ENCODE peak calls at places on chromosomes 2 and 18, in four cellular contexts. One of them, this sample, is unnamed.
A peak's percentile ranks its signal among the peaks of the same experiment; 100 is the strongest.

GRCh38 chr2:42342061-42342794 is 18.8 kb downstream of the COX7A2L start:
- DNase-seq in NT2/D1: no peak
- DNase-seq in tibial artery: peak; percentile 78
- DNase-seq in A673: peak; percentile 40
- DNase-seq in this sample: no peak

GRCh38 chr2:152263902-152264301 is 71.1 kb upstream of the FMNL2 start:
- DNase-seq in NT2/D1: no peak
- DNase-seq in tibial artery: no peak
- DNase-seq in A673: no peak
- DNase-seq in this sample: no peak

GRCh38 chr2:227267406-227268115 is 57.5 kb upstream of the MFF start:
- DNase-seq in NT2/D1: no peak
- DNase-seq in tibial artery: no peak
- DNase-seq in A673: no peak
- DNase-seq in this sample: peak; percentile 15

GRCh38 chr2:239321596-239322413 is 79.0 kb downstream of the HDAC4 start:
- DNase-seq in NT2/D1: no peak
- DNase-seq in tibial artery: no peak
- DNase-seq in A673: peak; percentile 22
- DNase-seq in this sample: no peak

GRCh38 chr2:226909131-226909530 is 73.3 kb downstream of the RHBDD1 start:
- DNase-seq in NT2/D1: no peak
- DNase-seq in tibial artery: no peak
- DNase-seq in A673: no peak
- DNase-seq in this sample: no peak

GRCh38 chr2:180999274-180999964 is 19.0 kb downstream of the UBE2E3 start:
- DNase-seq in NT2/D1: no peak
- DNase-seq in tibial artery: no peak
- DNase-seq in A673: no peak
- DNase-seq in this sample: no peak

GRCh38 chr2:25903216-25903776 is 25.0 kb upstream of the ASXL2 start:
- DNase-seq in NT2/D1: no peak
- DNase-seq in tibial artery: no peak
- DNase-seq in A673: no peak
- DNase-seq in this sample: no peak

GRCh38 chr18:31250902-31251301 is 67.1 kb upstream of the DSG1 start:
- DNase-seq in NT2/D1: no peak
- DNase-seq in tibial artery: no peak
- DNase-seq in A673: no peak
- DNase-seq in this sample: no peak

GRCh38 chr2:28764909-28765308 is 13.3 kb downstream of the PPP1CB start:
- DNase-seq in NT2/D1: no peak
- DNase-seq in tibial artery: no peak
- DNase-seq in A673: no peak
- DNase-seq in this sample: no peak

GRCh38 chr2:55616509-55617159 is 788 bp downstream of the PPP4R3B start:
- DNase-seq in NT2/D1: peak; percentile 6
- DNase-seq in tibial artery: no peak
- DNase-seq in A673: peak; percentile 51
- DNase-seq in this sample: peak; percentile 29

GRCh38 chr2:203909946-203910476 is 26.6 kb upstream of the ICOS start:
- DNase-seq in NT2/D1: no peak
- DNase-seq in tibial artery: no peak
- DNase-seq in A673: no peak
- DNase-seq in this sample: no peak

GRCh38 chr2:79876430-79876829 is 363.6 kb downstream of the CTNNA2 start:
- DNase-seq in NT2/D1: no peak
- DNase-seq in tibial artery: no peak
- DNase-seq in A673: peak; percentile 28
- DNase-seq in this sample: no peak

GRCh38 chr2:43714164-43714563 is 37.9 kb upstream of the C1GALT1C1L start:
- DNase-seq in NT2/D1: no peak
- DNase-seq in tibial artery: no peak
- DNase-seq in A673: peak; percentile 66
- DNase-seq in this sample: no peak

GRCh38 chr18:58592223-58593214 is 36.4 kb downstream of the ALPK2 start:
- DNase-seq in NT2/D1: no peak
- DNase-seq in tibial artery: no peak
- DNase-seq in A673: no peak
- DNase-seq in this sample: no peak

GRCh38 chr18:63004466-63005089 is 289.2 kb downstream of the PHLPP1 start:
- DNase-seq in NT2/D1: no peak
- DNase-seq in tibial artery: no peak
- DNase-seq in A673: no peak
- DNase-seq in this sample: no peak

GRCh38 chr2:120519469-120519868 is 173.5 kb downstream of the INHBB start:
- DNase-seq in NT2/D1: no peak
- DNase-seq in tibial artery: no peak
- DNase-seq in A673: no peak
- DNase-seq in this sample: no peak

GRCh38 chr18:43034683-43035500 is 80.6 kb downstream of the RIT2 start:
- DNase-seq in NT2/D1: peak; percentile 6
- DNase-seq in tibial artery: no peak
- DNase-seq in A673: no peak
- DNase-seq in this sample: peak; percentile 10

GRCh38 chr2:158464426-158465281 is 7.9 kb downstream of the PKP4 start:
- DNase-seq in NT2/D1: no peak
- DNase-seq in tibial artery: no peak
- DNase-seq in A673: no peak
- DNase-seq in this sample: no peak

GRCh38 chr18:36302676-36303075 is 5.2 kb downstream of the FHOD3 start:
- DNase-seq in NT2/D1: no peak
- DNase-seq in tibial artery: no peak
- DNase-seq in A673: no peak
- DNase-seq in this sample: no peak

GRCh38 chr2:174546519-174547506 is 50.8 kb downstream of the WIPF1 start:
- DNase-seq in NT2/D1: peak; percentile 43
- DNase-seq in tibial artery: no peak
- DNase-seq in A673: peak; percentile 49
- DNase-seq in this sample: no peak

GRCh38 chr2:43001055-43001378 is 208.6 kb upstream of the HAAO start:
- DNase-seq in NT2/D1: no peak
- DNase-seq in tibial artery: no peak
- DNase-seq in A673: no peak
- DNase-seq in this sample: no peak

GRCh38 chr2:12131975-12132374 is 385.5 kb downstream of the LPIN1 start:
- DNase-seq in NT2/D1: no peak
- DNase-seq in tibial artery: no peak
- DNase-seq in A673: no peak
- DNase-seq in this sample: no peak

GRCh38 chr2:23712756-23713151 is 214.2 kb downstream of the ATAD2B start:
- DNase-seq in NT2/D1: no peak
- DNase-seq in tibial artery: no peak
- DNase-seq in A673: no peak
- DNase-seq in this sample: no peak

GRCh38 chr2:174025271-174026121 is 60.3 kb upstream of the SP3 start:
- DNase-seq in NT2/D1: no peak
- DNase-seq in tibial artery: peak; percentile 94
- DNase-seq in A673: peak; percentile 81
- DNase-seq in this sample: peak; percentile 32

GRCh38 chr18:55228191-55228590 is 268.9 kb upstream of the CCDC68 start:
- DNase-seq in NT2/D1: peak; percentile 18
- DNase-seq in tibial artery: no peak
- DNase-seq in A673: no peak
- DNase-seq in this sample: no peak

GRCh38 chr18:13211537-13211936 is 7.0 kb upstream of the LDLRAD4 start:
- DNase-seq in NT2/D1: no peak
- DNase-seq in tibial artery: no peak
- DNase-seq in A673: no peak
- DNase-seq in this sample: no peak

GRCh38 chr18:13397504-13398163 is 179.1 kb downstream of the LDLRAD4 start:
- DNase-seq in NT2/D1: no peak
- DNase-seq in tibial artery: no peak
- DNase-seq in A673: no peak
- DNase-seq in this sample: no peak

GRCh38 chr2:19409001-19409400 is 50.6 kb upstream of the OSR1 start:
- DNase-seq in NT2/D1: no peak
- DNase-seq in tibial artery: no peak
- DNase-seq in A673: no peak
- DNase-seq in this sample: no peak

GRCh38 chr2:144011553-144011952 is 508.4 kb downstream of the ZEB2 start:
- DNase-seq in NT2/D1: no peak
- DNase-seq in tibial artery: no peak
- DNase-seq in A673: no peak
- DNase-seq in this sample: no peak

GRCh38 chr2:170821631-170822291 is 5.1 kb downstream of the GAD1 start:
- DNase-seq in NT2/D1: no peak
- DNase-seq in tibial artery: no peak
- DNase-seq in A673: no peak
- DNase-seq in this sample: no peak

GRCh38 chr2:170822292-170822884 is 5.7 kb downstream of the GAD1 start:
- DNase-seq in NT2/D1: no peak
- DNase-seq in tibial artery: no peak
- DNase-seq in A673: peak; percentile 49
- DNase-seq in this sample: no peak

GRCh38 chr2:170819941-170820646 is 3.4 kb downstream of the GAD1 start:
- DNase-seq in NT2/D1: no peak
- DNase-seq in tibial artery: no peak
- DNase-seq in A673: no peak
- DNase-seq in this sample: no peak

GRCh38 chr2:170822885-170823799 is 6.5 kb downstream of the GAD1 start:
- DNase-seq in NT2/D1: no peak
- DNase-seq in tibial artery: no peak
- DNase-seq in A673: no peak
- DNase-seq in this sample: no peak

GRCh38 chr2:170820647-170821630 is 4.3 kb downstream of the GAD1 start:
- DNase-seq in NT2/D1: no peak
- DNase-seq in tibial artery: no peak
- DNase-seq in A673: peak; percentile 35
- DNase-seq in this sample: no peak
- H3K4me3 ChIP-seq in NT2/D1: no peak overlapping the region
- H3K4me3 ChIP-seq in tibial artery: peak overlapping the region; percentile 58
- H3K4me3 ChIP-seq in A673: peak overlapping the region; percentile 32
- H3K4me3 ChIP-seq in this sample: no peak overlapping the region

DNA sequence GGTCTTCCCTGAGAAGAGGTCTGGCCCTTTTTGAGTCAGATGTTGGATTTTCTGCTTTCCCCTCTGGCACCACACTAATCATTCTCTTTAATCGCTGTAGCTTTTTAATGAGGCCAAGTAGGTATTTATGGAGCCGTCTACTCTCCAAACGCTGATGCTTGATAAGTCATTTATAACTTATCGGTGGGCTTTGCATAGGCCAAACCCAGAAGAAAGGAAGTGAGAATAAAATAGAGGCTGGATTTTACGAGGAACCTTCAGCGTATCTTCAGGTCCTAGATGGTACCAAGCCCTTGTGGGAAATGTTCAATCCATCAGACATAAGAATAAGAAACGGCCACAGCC is 142.5 kb upstream of the CTAGE1 start:
- DNase-seq in NT2/D1: no peak
- DNase-seq in tibial artery: no peak
- DNase-seq in A673: no peak
- DNase-seq in this sample: no peak
- H3K4me3 ChIP-seq in NT2/D1: peak overlapping the region; percentile 47
- H3K4me3 ChIP-seq in tibial artery: peak overlapping the region; percentile 69
- H3K4me3 ChIP-seq in A673: peak overlapping the region; percentile 45
- H3K4me3 ChIP-seq in this sample: no peak overlapping the region

DNA sequence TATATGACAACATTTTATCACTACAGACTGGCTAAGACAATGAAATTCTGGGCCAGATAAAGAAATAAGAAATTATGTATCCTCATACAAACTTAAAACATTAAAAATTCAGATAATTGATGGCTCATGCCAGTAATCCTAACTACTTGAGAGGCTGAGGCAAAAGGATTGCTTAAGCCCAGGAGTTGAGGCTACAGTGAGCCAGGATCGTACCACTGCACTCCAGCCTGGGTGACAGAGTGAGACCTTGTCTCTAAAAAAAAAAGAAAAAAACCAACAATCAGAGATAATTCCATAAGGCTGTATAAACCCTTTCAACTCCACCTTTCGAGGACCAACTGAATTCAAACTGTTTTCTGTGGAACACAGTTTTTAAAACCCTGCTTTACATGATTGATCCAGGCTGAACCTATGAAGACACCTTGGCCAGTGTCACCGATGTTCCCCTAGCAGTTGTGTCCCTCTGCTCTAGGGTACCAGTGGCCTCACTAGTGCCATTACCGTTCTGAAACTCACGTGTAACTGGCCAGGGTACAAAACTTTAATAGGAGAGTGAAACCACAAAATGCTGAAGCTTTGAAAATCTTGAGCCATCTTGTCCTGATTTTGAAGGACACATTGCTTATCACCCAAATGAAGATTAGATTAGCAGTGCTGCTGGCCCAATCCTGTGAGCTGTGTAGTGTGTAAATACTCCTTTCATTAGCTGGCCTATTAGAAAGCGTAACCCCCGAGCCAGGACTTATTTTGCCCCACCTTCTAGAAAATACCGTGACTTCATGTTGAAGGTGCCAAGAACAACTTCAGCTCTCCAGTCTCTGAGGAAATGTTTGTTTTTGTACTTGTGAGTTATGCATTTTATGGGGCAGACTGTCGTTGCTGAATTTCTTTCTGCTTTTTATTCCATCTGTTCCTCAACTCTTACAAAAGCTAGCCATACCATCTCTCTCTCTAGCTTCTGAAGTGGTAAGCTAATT is 148.0 kb upstream of the MAP3K20 start:
- DNase-seq in NT2/D1: no peak
- DNase-seq in tibial artery: peak; percentile 72
- DNase-seq in A673: no peak
- DNase-seq in this sample: peak; percentile 73
- H3K4me3 ChIP-seq in NT2/D1: no peak overlapping the region
- H3K4me3 ChIP-seq in tibial artery: peak overlapping the region; percentile 30
- H3K4me3 ChIP-seq in A673: no peak overlapping the region
- H3K4me3 ChIP-seq in this sample: no peak overlapping the region

GRCh38 chr2:16069663-16069932 is 129.2 kb downstream of the MYCN start:
- DNase-seq in NT2/D1: no peak
- DNase-seq in tibial artery: no peak
- DNase-seq in A673: no peak
- DNase-seq in this sample: no peak
- H3K4me3 ChIP-seq in NT2/D1: no peak overlapping the region
- H3K4me3 ChIP-seq in tibial artery: no peak overlapping the region
- H3K4me3 ChIP-seq in A673: no peak overlapping the region
- H3K4me3 ChIP-seq in this sample: no peak overlapping the region

DNA sequence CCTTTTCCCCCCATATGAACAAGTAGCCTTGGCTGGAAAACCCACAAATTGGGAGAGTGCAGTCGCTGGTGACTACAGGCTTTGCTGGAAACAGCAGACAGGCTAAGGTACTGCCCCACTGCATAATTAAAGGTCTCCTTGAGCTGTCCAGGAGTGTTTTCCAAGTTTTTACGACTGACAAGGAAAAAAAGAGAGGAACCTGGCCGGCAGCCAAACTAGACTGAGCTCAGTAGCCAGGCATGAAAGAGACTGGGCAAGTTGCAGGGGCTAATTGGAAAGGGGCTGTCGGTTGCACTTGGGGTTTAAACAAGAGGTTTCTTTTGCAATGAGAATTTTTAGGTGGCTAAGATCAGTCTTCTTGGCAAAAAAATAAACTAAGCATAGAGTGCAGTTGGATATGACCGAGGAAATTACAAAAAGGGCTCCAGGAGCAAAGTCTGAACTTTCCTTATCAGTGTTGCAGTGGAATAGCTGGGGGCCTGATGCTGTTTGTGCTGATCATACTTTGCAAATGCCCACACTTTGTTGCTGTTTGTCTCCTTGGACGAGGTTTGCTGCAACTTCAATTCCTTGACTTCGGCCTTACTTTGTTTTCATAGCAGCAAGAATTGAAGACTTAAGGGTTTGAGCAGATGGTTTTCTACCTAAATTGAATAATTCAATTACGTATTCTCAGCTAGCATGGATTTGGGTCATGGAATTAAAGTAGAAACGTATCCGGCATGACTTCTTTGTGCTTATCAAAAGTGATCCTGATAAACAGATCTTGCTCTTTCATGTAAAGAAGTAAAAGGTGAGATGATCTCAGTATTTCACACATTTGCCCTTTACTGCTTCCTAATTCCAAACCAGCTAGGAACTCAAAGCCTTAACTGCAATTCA is 2.2 kb downstream of the GULP1 start:
- DNase-seq in NT2/D1: no peak
- DNase-seq in tibial artery: peak; percentile 53
- DNase-seq in A673: peak; percentile 49
- DNase-seq in this sample: peak; percentile 81
- H3K4me3 ChIP-seq in NT2/D1: peak overlapping the region; percentile 87
- H3K4me3 ChIP-seq in tibial artery: peak overlapping the region; percentile 74
- H3K4me3 ChIP-seq in A673: peak overlapping the region; percentile 66
- H3K4me3 ChIP-seq in this sample: peak overlapping the region; percentile 74